ENCODE peak calls at places on chromosome 20, in seven cellular contexts. One of them, this sample, is unnamed.

GRCh38 chr20:63772781-63773520 is 33.4 kb downstream of the SLC2A4RG start:
- DNase-seq in mesendoderm: no peak
- DNase-seq in CD8-positive, alpha-beta T cell: no peak
- DNase-seq in trophoblast cell: no peak
- DNase-seq in ovary: peak; percentile 47
- DNase-seq in cardiac muscle cell: no peak
- DNase-seq in upper lobe of right lung: no peak
- DNase-seq in this sample: no peak

GRCh38 chr20:1702288-1702687 is 44.7 kb upstream of the SIRPG start:
- DNase-seq in upper lobe of right lung: no peak
- DNase-seq in mesendoderm: no peak
- DNase-seq in cardiac muscle cell: peak; percentile 2
- DNase-seq in CD8-positive, alpha-beta T cell: no peak
- DNase-seq in ovary: no peak
- DNase-seq in trophoblast cell: no peak
- DNase-seq in this sample: no peak

GRCh38 chr20:50265245-50265946 is 74.8 kb downstream of the CEBPB start:
- DNase-seq in mesendoderm: no peak
- DNase-seq in CD8-positive, alpha-beta T cell: no peak
- DNase-seq in ovary: no peak
- DNase-seq in cardiac muscle cell: no peak
- DNase-seq in upper lobe of right lung: no peak
- DNase-seq in trophoblast cell: no peak
- DNase-seq in this sample: no peak

GRCh38 chr20:58697201-58697866 is 4.7 kb downstream of the NPEPL1 start:
- DNase-seq in cardiac muscle cell: no peak
- DNase-seq in CD8-positive, alpha-beta T cell: no peak
- DNase-seq in upper lobe of right lung: peak; percentile 51
- DNase-seq in ovary: no peak
- DNase-seq in mesendoderm: no peak
- DNase-seq in trophoblast cell: no peak
- DNase-seq in this sample: no peak

GRCh38 chr20:16349518-16350295 is 223.5 kb downstream of the KIF16B start:
- DNase-seq in trophoblast cell: no peak
- DNase-seq in mesendoderm: no peak
- DNase-seq in cardiac muscle cell: peak; percentile 26
- DNase-seq in CD8-positive, alpha-beta T cell: no peak
- DNase-seq in ovary: no peak
- DNase-seq in upper lobe of right lung: no peak
- DNase-seq in this sample: no peak

GRCh38 chr20:5191829-5192569 is 65.2 kb downstream of the CDS2 start:
- DNase-seq in trophoblast cell: peak; percentile 32
- DNase-seq in cardiac muscle cell: peak; percentile 87
- DNase-seq in CD8-positive, alpha-beta T cell: peak; percentile 5
- DNase-seq in upper lobe of right lung: no peak
- DNase-seq in ovary: peak; percentile 47
- DNase-seq in mesendoderm: peak; percentile 78
- DNase-seq in this sample: peak; percentile 51

GRCh38 chr20:23645575-23645974 is 7.8 kb upstream of the CST3 start:
- DNase-seq in upper lobe of right lung: no peak
- DNase-seq in CD8-positive, alpha-beta T cell: no peak
- DNase-seq in mesendoderm: no peak
- DNase-seq in trophoblast cell: no peak
- DNase-seq in cardiac muscle cell: no peak
- DNase-seq in ovary: no peak
- DNase-seq in this sample: no peak

GRCh38 chr20:63858393-63859165 is 2.7 kb upstream of the ABHD16B start:
- DNase-seq in cardiac muscle cell: peak; percentile 79
- DNase-seq in CD8-positive, alpha-beta T cell: no peak
- DNase-seq in ovary: peak; percentile 70
- DNase-seq in mesendoderm: peak; percentile 86
- DNase-seq in upper lobe of right lung: no peak
- DNase-seq in trophoblast cell: no peak
- DNase-seq in this sample: no peak

GRCh38 chr20:59143326-59143725 is 20.3 kb upstream of the ZNF831 start:
- DNase-seq in trophoblast cell: no peak
- DNase-seq in CD8-positive, alpha-beta T cell: no peak
- DNase-seq in upper lobe of right lung: no peak
- DNase-seq in mesendoderm: no peak
- DNase-seq in ovary: no peak
- DNase-seq in cardiac muscle cell: no peak
- DNase-seq in this sample: no peak

GRCh38 chr20:37501940-37502339 is 19.1 kb upstream of the NNAT start:
- DNase-seq in CD8-positive, alpha-beta T cell: no peak
- DNase-seq in upper lobe of right lung: no peak
- DNase-seq in mesendoderm: peak; percentile 84
- DNase-seq in trophoblast cell: no peak
- DNase-seq in ovary: no peak
- DNase-seq in cardiac muscle cell: no peak
- DNase-seq in this sample: no peak

GRCh38 chr20:47704746-47705496 is 80.4 kb downstream of the SULF2 start:
- DNase-seq in mesendoderm: no peak
- DNase-seq in upper lobe of right lung: no peak
- DNase-seq in trophoblast cell: no peak
- DNase-seq in ovary: peak; percentile 45
- DNase-seq in CD8-positive, alpha-beta T cell: no peak
- DNase-seq in cardiac muscle cell: peak; percentile 63
- DNase-seq in this sample: no peak

GRCh38 chr20:13333793-13334192 is 112.7 kb downstream of the ISM1 start:
- DNase-seq in trophoblast cell: no peak
- DNase-seq in mesendoderm: no peak
- DNase-seq in cardiac muscle cell: peak; percentile 6
- DNase-seq in ovary: no peak
- DNase-seq in CD8-positive, alpha-beta T cell: no peak
- DNase-seq in upper lobe of right lung: no peak
- DNase-seq in this sample: no peak

GRCh38 chr20:33666293-33667244 is at the start of gene ACTL10:
- DNase-seq in CD8-positive, alpha-beta T cell: peak; percentile 65
- DNase-seq in cardiac muscle cell: peak; percentile 99
- DNase-seq in upper lobe of right lung: peak; percentile 98
- DNase-seq in trophoblast cell: peak; percentile 93
- DNase-seq in ovary: peak; percentile 99
- DNase-seq in mesendoderm: peak; percentile 95
- DNase-seq in this sample: peak; percentile 68

DNA sequence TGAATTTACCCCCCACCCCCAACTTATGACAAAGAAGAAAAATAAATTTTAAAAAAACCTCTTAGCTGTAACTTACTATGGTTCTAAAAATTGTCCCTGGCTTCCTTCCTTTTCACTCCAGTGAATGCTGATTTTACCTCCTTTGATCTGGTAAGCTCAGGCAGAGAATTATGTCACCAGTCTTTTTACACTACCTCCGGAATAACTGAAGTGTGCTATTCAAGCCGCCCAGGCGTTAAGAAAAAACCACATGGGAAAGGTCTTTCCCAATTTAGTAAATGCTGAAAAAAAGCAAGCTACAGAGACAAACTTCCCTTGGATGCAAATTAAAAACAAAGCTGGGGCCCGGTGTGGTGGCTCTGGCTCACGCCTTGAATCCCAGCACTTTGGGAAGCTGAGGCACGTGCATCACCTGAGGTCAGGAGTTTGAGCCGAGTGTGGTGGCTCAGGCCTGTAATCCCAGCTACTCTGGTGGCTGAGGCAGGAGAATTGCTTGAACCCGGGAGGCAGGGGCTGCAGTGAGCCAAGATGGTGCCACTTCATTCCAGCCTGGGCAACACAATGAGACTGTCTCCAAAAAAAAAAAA is 12.4 kb downstream of the SNX5 start:
- DNase-seq in trophoblast cell: no peak
- DNase-seq in CD8-positive, alpha-beta T cell: no peak
- DNase-seq in cardiac muscle cell: no peak
- DNase-seq in ovary: no peak
- DNase-seq in mesendoderm: no peak
- DNase-seq in upper lobe of right lung: no peak
- DNase-seq in this sample: no peak
- H3K4me1 ChIP-seq in trophoblast cell: peaks cover 3% of the 10 kb centered on the region
- H3K4me1 ChIP-seq in CD8-positive, alpha-beta T cell: peaks cover 11% of the 10 kb centered on the region
- H3K4me1 ChIP-seq in cardiac muscle cell: peaks cover 14% of the 10 kb centered on the region
- H3K4me1 ChIP-seq in ovary: peaks cover 23% of the 10 kb centered on the region
- H3K4me1 ChIP-seq in mesendoderm: peaks cover 10% of the 10 kb centered on the region
- H3K4me1 ChIP-seq in upper lobe of right lung: peaks cover 58% of the 10 kb centered on the region
- H3K4me1 ChIP-seq in this sample: peaks cover 35% of the 10 kb centered on the region

DNA sequence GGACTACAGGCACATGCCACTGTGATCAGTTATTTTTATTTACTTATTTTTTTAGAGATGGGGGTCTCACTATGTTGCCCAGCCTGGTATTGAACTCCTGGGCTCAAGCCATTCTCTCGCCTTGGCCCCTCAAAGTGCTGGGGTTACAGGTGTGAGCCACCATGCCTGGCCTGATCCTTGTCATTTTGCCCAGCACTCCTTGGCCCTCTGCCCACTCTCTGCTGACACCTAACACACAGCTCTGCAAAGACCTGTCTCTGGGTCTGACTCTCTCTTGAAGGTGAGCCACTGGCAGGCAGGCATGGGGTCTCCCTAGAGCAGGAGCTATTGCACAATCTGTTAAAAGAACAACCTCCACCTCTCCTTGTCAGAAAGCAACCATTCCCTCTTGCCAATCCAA is 155.6 kb downstream of the ZFP64 start:
- DNase-seq in trophoblast cell: no peak
- DNase-seq in mesendoderm: no peak
- DNase-seq in cardiac muscle cell: no peak
- DNase-seq in upper lobe of right lung: no peak
- DNase-seq in ovary: no peak
- DNase-seq in CD8-positive, alpha-beta T cell: no peak
- DNase-seq in this sample: no peak
- H3K4me1 ChIP-seq in trophoblast cell: peaks cover 8% of the 10 kb centered on the region
- H3K4me1 ChIP-seq in mesendoderm: no peaks in the 10 kb centered on the region
- H3K4me1 ChIP-seq in cardiac muscle cell: no peaks in the 10 kb centered on the region
- H3K4me1 ChIP-seq in upper lobe of right lung: no peaks in the 10 kb centered on the region
- H3K4me1 ChIP-seq in ovary: no peaks in the 10 kb centered on the region
- H3K4me1 ChIP-seq in CD8-positive, alpha-beta T cell: peaks cover 12% of the 10 kb centered on the region
- H3K4me1 ChIP-seq in this sample: peaks cover 12% of the 10 kb centered on the region

GRCh38 chr20:3796477-3797225 is 541 bp downstream of the CDC25B start:
- DNase-seq in upper lobe of right lung: no peak
- DNase-seq in trophoblast cell: no peak
- DNase-seq in cardiac muscle cell: no peak
- DNase-seq in mesendoderm: no peak
- DNase-seq in CD8-positive, alpha-beta T cell: no peak
- DNase-seq in ovary: no peak
- DNase-seq in this sample: no peak

GRCh38 chr20:3797592-3798404 is 1.7 kb downstream of the CDC25B start:
- DNase-seq in mesendoderm: no peak
- DNase-seq in ovary: no peak
- DNase-seq in cardiac muscle cell: no peak
- DNase-seq in upper lobe of right lung: no peak
- DNase-seq in trophoblast cell: no peak
- DNase-seq in CD8-positive, alpha-beta T cell: no peak
- DNase-seq in this sample: no peak

GRCh38 chr20:3798405-3798768 is 2.3 kb downstream of the CDC25B start:
- DNase-seq in cardiac muscle cell: no peak
- DNase-seq in upper lobe of right lung: no peak
- DNase-seq in trophoblast cell: no peak
- DNase-seq in CD8-positive, alpha-beta T cell: no peak
- DNase-seq in ovary: no peak
- DNase-seq in mesendoderm: no peak
- DNase-seq in this sample: no peak

GRCh38 chr20:3795511-3796468 is at the start of gene CDC25B:
- DNase-seq in mesendoderm: peak; percentile 94
- DNase-seq in CD8-positive, alpha-beta T cell: peak; percentile 86
- DNase-seq in trophoblast cell: peak; percentile 79
- DNase-seq in cardiac muscle cell: peak; percentile 93
- DNase-seq in ovary: peak; percentile 94
- DNase-seq in upper lobe of right lung: peak; percentile 97
- DNase-seq in this sample: peak; percentile 88

GRCh38 chr20:3797226-3797545 is 1.1 kb downstream of the CDC25B start:
- DNase-seq in CD8-positive, alpha-beta T cell: no peak
- DNase-seq in upper lobe of right lung: no peak
- DNase-seq in trophoblast cell: no peak
- DNase-seq in mesendoderm: no peak
- DNase-seq in cardiac muscle cell: no peak
- DNase-seq in ovary: no peak
- DNase-seq in this sample: peak; percentile 26
- H3K4me1 ChIP-seq in CD8-positive, alpha-beta T cell: peaks cover 50% of the 10 kb centered on the region
- H3K4me1 ChIP-seq in upper lobe of right lung: peaks cover 56% of the 10 kb centered on the region
- H3K4me1 ChIP-seq in trophoblast cell: peaks cover 22% of the 10 kb centered on the region
- H3K4me1 ChIP-seq in mesendoderm: peaks cover 13% of the 10 kb centered on the region
- H3K4me1 ChIP-seq in cardiac muscle cell: peaks cover 10% of the 10 kb centered on the region
- H3K4me1 ChIP-seq in ovary: peaks cover 2% of the 10 kb centered on the region
- H3K4me1 ChIP-seq in this sample: peaks cover 52% of the 10 kb centered on the region

GRCh38 chr20:41136336-41136694 is 1.0 kb upstream of the PLCG1 start:
- DNase-seq in cardiac muscle cell: no peak
- DNase-seq in trophoblast cell: no peak
- DNase-seq in CD8-positive, alpha-beta T cell: no peak
- DNase-seq in ovary: no peak
- DNase-seq in upper lobe of right lung: no peak
- DNase-seq in mesendoderm: peak; percentile 48
- DNase-seq in this sample: peak; percentile 54

GRCh38 chr20:41135888-41136243 is 1.5 kb upstream of the PLCG1 start:
- DNase-seq in trophoblast cell: no peak
- DNase-seq in upper lobe of right lung: no peak
- DNase-seq in CD8-positive, alpha-beta T cell: no peak
- DNase-seq in mesendoderm: no peak
- DNase-seq in ovary: no peak
- DNase-seq in cardiac muscle cell: no peak
- DNase-seq in this sample: no peak

GRCh38 chr20:41134362-41135186 is 2.8 kb upstream of the PLCG1 start:
- DNase-seq in cardiac muscle cell: no peak
- DNase-seq in mesendoderm: no peak
- DNase-seq in CD8-positive, alpha-beta T cell: no peak
- DNase-seq in trophoblast cell: no peak
- DNase-seq in upper lobe of right lung: peak; percentile 16
- DNase-seq in ovary: no peak
- DNase-seq in this sample: no peak

GRCh38 chr20:41133709-41134361 is 3.5 kb upstream of the PLCG1 start:
- DNase-seq in mesendoderm: no peak
- DNase-seq in CD8-positive, alpha-beta T cell: no peak
- DNase-seq in upper lobe of right lung: no peak
- DNase-seq in trophoblast cell: no peak
- DNase-seq in cardiac muscle cell: no peak
- DNase-seq in ovary: no peak
- DNase-seq in this sample: no peak

GRCh38 chr20:41135187-41135887 is 2.0 kb upstream of the PLCG1 start:
- DNase-seq in cardiac muscle cell: peak; percentile 42
- DNase-seq in ovary: no peak
- DNase-seq in upper lobe of right lung: peak; percentile 74
- DNase-seq in CD8-positive, alpha-beta T cell: peak; percentile 57
- DNase-seq in mesendoderm: peak; percentile 90
- DNase-seq in trophoblast cell: no peak
- DNase-seq in this sample: peak; percentile 53
- H3K4me1 ChIP-seq in cardiac muscle cell: peaks cover 23% of the 10 kb centered on the region
- H3K4me1 ChIP-seq in ovary: peaks cover 13% of the 10 kb centered on the region
- H3K4me1 ChIP-seq in upper lobe of right lung: peaks cover 24% of the 10 kb centered on the region
- H3K4me1 ChIP-seq in CD8-positive, alpha-beta T cell: peaks cover 42% of the 10 kb centered on the region
- H3K4me1 ChIP-seq in mesendoderm: peaks cover 25% of the 10 kb centered on the region
- H3K4me1 ChIP-seq in trophoblast cell: peaks cover 19% of the 10 kb centered on the region
- H3K4me1 ChIP-seq in this sample: peaks cover 46% of the 10 kb centered on the region

DNA sequence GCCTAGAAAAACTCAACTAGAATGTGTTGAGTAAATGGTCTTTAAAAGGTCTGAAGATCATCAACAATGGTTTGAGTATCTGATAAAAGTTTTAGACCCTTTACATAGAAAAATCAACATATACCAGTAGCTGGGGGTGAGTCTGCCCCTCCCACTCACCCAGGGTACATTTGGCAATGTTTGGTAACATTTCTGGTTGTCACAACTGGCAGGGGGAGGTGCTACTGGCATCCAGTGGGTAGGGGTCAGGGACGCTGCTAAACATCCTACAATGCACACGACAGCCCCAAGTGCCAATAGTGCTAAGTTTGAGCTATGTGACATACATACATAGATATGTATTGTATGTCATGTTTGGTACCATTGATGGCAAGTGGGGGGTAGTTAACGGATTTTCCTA is 2.7 kb upstream of the MMP9 start:
- DNase-seq in CD8-positive, alpha-beta T cell: no peak
- DNase-seq in mesendoderm: no peak
- DNase-seq in trophoblast cell: no peak
- DNase-seq in cardiac muscle cell: no peak
- DNase-seq in ovary: no peak
- DNase-seq in upper lobe of right lung: no peak
- DNase-seq in this sample: no peak
- H3K4me1 ChIP-seq in CD8-positive, alpha-beta T cell: peaks cover 70% of the 10 kb centered on the region
- H3K4me1 ChIP-seq in mesendoderm: peaks cover 23% of the 10 kb centered on the region
- H3K4me1 ChIP-seq in trophoblast cell: peaks cover 41% of the 10 kb centered on the region
- H3K4me1 ChIP-seq in cardiac muscle cell: peaks cover under 1% of the 10 kb centered on the region
- H3K4me1 ChIP-seq in ovary: no peaks in the 10 kb centered on the region
- H3K4me1 ChIP-seq in upper lobe of right lung: peaks cover 17% of the 10 kb centered on the region
- H3K4me1 ChIP-seq in this sample: peaks cover 65% of the 10 kb centered on the region

This sample was measured in CD8-positive, alpha-beta memory T cell.